ENCODE peak calls at places on chromosomes 7 and 10, in four cellular contexts. D is MM.1S; H is brain microvascular endothelial cell; C is CD8-positive, alpha-beta T cell. T is an unnamed sample.

GRCh38 chr10:124745678-124746077 is 1.5 kb upstream of the FAM53B start:
- DNase-seq in D (peak), H (peak), C (no peak), T (no peak)

GRCh38 chr10:6621536-6621935 is 41.5 kb upstream of the PRKCQ start:
- DNase-seq in D (no peak), H (peak), C (no peak), T (no peak)

GRCh38 chr7:519974-520458 is 370 bp upstream of the PDGFA start:
- DNase-seq in D (no peak), H (no peak), C (no peak), T (no peak)

GRCh38 chr10:76306859-76307258 is 875.4 kb downstream of the LRMDA start:
- DNase-seq in D (no peak), H (peak), C (no peak), T (no peak)

GRCh38 chr10:51700228-51700835 is 937 bp upstream of the CSTF2T start:
- DNase-seq in D (peak), H (peak), C (no peak), T (peak)

GRCh38 chr10:19811517-19811916 is 4.7 kb upstream of the PLXDC2 start:
- DNase-seq in D (peak), H (peak), C (no peak), T (no peak)

GRCh38 chr7:129502708-129503685 is 666 bp downstream of the SMKR1 start:
- DNase-seq in D (peak), H (no peak), C (no peak), T (peak)

GRCh38 chr7:158252081-158252836 is 335.4 kb downstream of the PTPRN2 start:
- DNase-seq in D (no peak), H (no peak), C (no peak), T (no peak)

GRCh38 chr10:103542764-103543616 is 49.5 kb downstream of the NEURL1 start:
- DNase-seq in D (peak), H (peak), C (no peak), T (peak)

GRCh38 chr7:29236071-29236580 is 41.6 kb downstream of the CHN2 start:
- DNase-seq in D (no peak), H (no peak), C (no peak), T (no peak)

GRCh38 chr7:87128883-87129282 is 23.4 kb upstream of the DMTF1 start:
- DNase-seq in D (no peak), H (no peak), C (no peak), T (no peak)

GRCh38 chr10:52484426-52485065 is 170.5 kb downstream of the DKK1 start:
- DNase-seq in D (no peak), H (no peak), C (no peak), T (no peak)

GRCh38 chr7:126780993-126781392 is 471.7 kb downstream of the GRM8 start:
- DNase-seq in D (peak), H (no peak), C (no peak), T (no peak)

GRCh38 chr7:69430502-69431145 is 167.7 kb upstream of the AUTS2 start:
- DNase-seq in D (no peak), H (no peak), C (no peak), T (no peak)

GRCh38 chr10:65968871-65969270 is 957.0 kb upstream of the LRRTM3 start:
- DNase-seq in D (peak), H (no peak), C (no peak), T (no peak)

GRCh38 chr7:140008755-140009610 is 53.8 kb downstream of the PARP12 start:
- DNase-seq in D (no peak), H (no peak), C (no peak), T (no peak)

GRCh38 chr7:105369944-105370343 is 18.8 kb downstream of the SRPK2 start:
- DNase-seq in D (no peak), H (no peak), C (no peak), T (no peak)

GRCh38 chr10:24603333-24603732 is 120.4 kb downstream of the ARHGAP21 start:
- DNase-seq in D (no peak), H (peak), C (no peak), T (no peak)

GRCh38 chr10:50794490-50794889 is 54.8 kb downstream of the ASAH2B start:
- DNase-seq in D (no peak), H (no peak), C (no peak), T (no peak)

GRCh38 chr10:71661060-71661622 is 58.4 kb downstream of the C10orf105 start:
- DNase-seq in D (no peak), H (no peak), C (no peak), T (no peak)

GRCh38 chr7:151453326-151453791 is 13.4 kb upstream of the CRYGN start:
- DNase-seq in D (no peak), H (no peak), C (no peak), T (peak)

GRCh38 chr7:52659178-52659577 is 376.3 kb upstream of the POM121L12 start:
- DNase-seq in D (no peak), H (no peak), C (no peak), T (no peak)

GRCh38 chr7:16026253-16027020 is 340.0 kb upstream of the MEOX2 start:
- DNase-seq in D (no peak), H (peak), C (no peak), T (no peak)

GRCh38 chr7:153772966-153773365 is 279.2 kb upstream of the DPP6 start:
- DNase-seq in D (peak), H (no peak), C (no peak), T (no peak)

GRCh38 chr7:147485660-147486210 is 1104.8 kb upstream of the C7orf33 start:
- DNase-seq in D (no peak), H (no peak), C (no peak), T (no peak)

GRCh38 chr7:74454059-74454947 is 597 bp downstream of the GTF2IRD1 start:
- DNase-seq in D (no peak), H (no peak), C (no peak), T (no peak)

GRCh38 chr7:48526375-48526732 is 355.1 kb downstream of the ABCA13 start:
- DNase-seq in D (no peak), H (no peak), C (no peak), T (no peak)

GRCh38 chr10:124423813-124424212 is 5.1 kb upstream of the OAT start:
- DNase-seq in D (no peak), H (no peak), C (no peak), T (no peak)

GRCh38 chr10:63633677-63634487 is 112.7 kb downstream of the REEP3 start:
- DNase-seq in D (no peak), H (peak), C (no peak), T (no peak)

GRCh38 chr10:114307731-114308130 is 68.7 kb downstream of the VWA2 start:
- DNase-seq in D (no peak), H (no peak), C (no peak), T (no peak)

GRCh38 chr7:68730871-68731403 is 867.3 kb upstream of the AUTS2 start:
- DNase-seq in D (no peak), H (no peak), C (no peak), T (no peak)

GRCh38 chr10:97050205-97050745 is 135.5 kb downstream of the SLIT1 start:
- DNase-seq in D (no peak), H (no peak), C (no peak), T (no peak)

GRCh38 chr10:48794074-48794473 is 109.4 kb downstream of the WDFY4 start:
- DNase-seq in D (no peak), H (no peak), C (no peak), T (no peak)

GRCh38 chr10:1120146-1120695 is 64.0 kb downstream of the WDR37 start:
- DNase-seq in D (no peak), H (no peak), C (no peak), T (no peak)

GRCh38 chr10:6195891-6196290 is 6.8 kb upstream of the PFKFB3 start:
- DNase-seq in D (no peak), H (no peak), C (no peak), T (no peak)

GRCh38 chr10:102782698-102783540 is 39.2 kb downstream of the WBP1L start:
- DNase-seq in D (no peak), H (peak), C (no peak), T (no peak)

GRCh38 chr10:101438881-101439391 is 85.0 kb downstream of the BTRC start:
- DNase-seq in D (no peak), H (no peak), C (no peak), T (no peak)

GRCh38 chr7:3725660-3726059 is 424.6 kb downstream of the SDK1 start:
- DNase-seq in D (no peak), H (no peak), C (no peak), T (no peak)

GRCh38 chr10:21517134-21517982 is 8.1 kb downstream of the SKIDA1 start:
- DNase-seq in D (peak), H (no peak), C (no peak), T (peak)
- H3K27ac ChIP-seq in D (no peak), H (peak), C (no peak), T (no peak)

DNA sequence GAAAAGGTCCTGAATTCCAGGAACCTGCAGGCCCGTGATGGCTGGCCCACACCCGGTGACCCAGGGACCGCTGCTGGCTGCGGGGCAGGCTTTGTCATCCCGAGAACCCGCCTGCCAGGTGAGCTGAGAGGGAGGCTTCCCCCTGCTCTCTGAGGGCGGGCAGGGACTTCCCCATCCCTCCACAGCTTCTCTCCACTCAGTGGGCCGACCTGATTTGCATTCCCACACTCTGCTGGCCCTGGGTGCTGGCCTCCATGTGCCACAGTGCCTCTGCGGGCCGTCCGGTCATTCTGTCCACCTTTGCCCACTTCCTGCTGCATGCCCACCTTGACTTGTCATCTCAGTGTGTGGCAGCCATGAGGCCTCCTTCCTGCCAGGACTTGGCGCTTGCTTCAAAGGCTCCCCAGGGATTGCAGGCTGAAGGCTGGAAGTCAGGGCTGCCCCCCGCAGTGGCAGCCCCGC is 35.3 kb downstream of the PALD1 start:
- DNase-seq in D (peak), H (no peak), C (no peak), T (no peak)
- H3K4me3 ChIP-seq in D (no peak), H (no peak), C (no peak), T (no peak)

DNA sequence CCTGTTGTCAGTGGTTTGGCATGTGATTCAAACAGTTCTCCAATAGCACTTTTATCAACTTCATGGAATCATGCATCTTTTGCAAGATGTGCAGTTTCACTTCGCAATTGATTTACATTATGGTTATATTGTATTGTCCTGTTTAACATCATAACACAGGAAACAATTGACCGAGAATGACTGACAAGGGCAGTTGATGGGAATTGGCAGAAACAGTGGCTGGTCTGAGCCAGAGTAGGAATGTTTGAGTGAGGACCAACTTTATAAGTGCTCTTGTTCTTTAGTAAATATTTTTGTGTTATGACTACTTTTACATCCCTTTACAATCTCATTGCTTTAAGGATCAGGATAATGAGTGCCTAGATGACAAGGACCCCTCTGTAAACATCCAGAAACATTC is 2.2 kb downstream of the KLHL7 start:
- DNase-seq in D (no peak), H (no peak), C (no peak), T (no peak)
- H3K27ac ChIP-seq in D (no peak), H (no peak), C (no peak), T (no peak)

DNA sequence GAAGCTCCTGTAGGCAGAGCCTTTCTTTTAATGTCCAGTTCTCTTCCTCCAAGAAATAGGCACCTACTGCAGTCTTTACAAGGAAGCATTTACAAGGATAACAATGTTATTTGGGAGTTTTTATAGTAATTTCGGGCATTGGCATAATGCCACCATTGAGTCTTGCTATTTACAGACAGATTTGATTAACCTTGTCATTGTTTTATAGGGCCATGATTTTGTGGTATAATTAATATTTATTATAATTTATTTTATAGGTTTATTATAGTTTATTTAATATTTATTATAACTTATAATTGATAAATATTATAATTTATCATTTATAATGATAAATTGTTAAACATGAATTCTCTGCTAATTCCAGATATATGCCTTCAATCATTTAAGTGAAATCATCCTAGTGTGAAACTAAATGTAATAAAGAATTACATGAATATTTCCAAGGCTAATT is 573 bp upstream of the POT1 start:
- DNase-seq in D (no peak), H (no peak), C (no peak), T (no peak)
- H3K4me3 ChIP-seq in D (peak), H (peak), C (peak), T (peak)

DNA sequence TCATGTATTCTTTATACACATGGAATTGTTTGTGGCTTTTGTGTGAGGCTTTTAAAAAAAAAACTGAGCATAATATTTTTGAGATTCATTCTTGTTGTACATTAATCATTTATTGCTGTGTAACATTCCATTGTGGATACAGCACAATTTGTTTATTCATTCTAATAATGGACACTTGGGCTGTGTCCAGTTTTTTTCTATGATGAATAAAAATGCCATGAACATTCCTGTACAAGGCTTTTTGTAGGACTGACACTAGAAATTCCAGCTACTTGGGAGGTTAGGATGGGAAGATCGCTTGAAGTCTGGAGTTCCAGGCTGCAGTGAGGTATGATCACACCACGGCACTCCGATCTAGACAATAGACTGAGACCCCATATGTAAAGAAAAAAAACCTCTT is 254.3 kb upstream of the CACNA2D1 start:
- DNase-seq in D (no peak), H (no peak), C (no peak), T (no peak)
- H3K27ac ChIP-seq in D (no peak), H (no peak), C (no peak), T (no peak)

GRCh38 chr7:44847509-44847919 is 373 bp downstream of the H2AZ2 start:
- DNase-seq in D (peak), H (peak), C (peak), T (peak)

GRCh38 chr7:44849277-44850210 is 1.7 kb upstream of the H2AZ2 start:
- DNase-seq in D (no peak), H (no peak), C (no peak), T (no peak)

GRCh38 chr7:44847920-44848634 is at the start of gene H2AZ2:
- DNase-seq in D (peak), H (peak), C (peak), T (peak)

GRCh38 chr7:44846816-44847508 is 925 bp downstream of the H2AZ2 start:
- DNase-seq in D (no peak), H (no peak), C (no peak), T (no peak)

DNA sequence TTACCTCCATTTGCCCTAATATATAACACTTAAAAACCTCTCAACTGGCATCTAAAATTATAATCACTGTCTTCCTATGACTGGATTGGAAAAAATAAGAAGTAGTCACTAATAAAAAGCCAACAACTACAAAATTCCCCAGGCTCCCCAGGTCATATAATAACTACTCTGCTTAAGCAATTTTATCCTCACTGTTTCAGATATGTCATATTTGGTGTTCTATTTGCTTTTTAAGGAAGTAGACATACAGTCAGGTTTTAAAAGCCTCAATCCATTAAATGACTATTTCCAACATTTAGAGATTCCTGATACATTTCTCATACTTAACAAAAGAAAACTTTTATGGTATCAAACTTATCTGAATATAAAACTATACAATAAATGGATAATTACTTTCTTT is 2.4 kb downstream of the H2AZ2 start:
- DNase-seq in D (no peak), H (no peak), C (no peak), T (no peak)
- H3K4me3 ChIP-seq in D (peak), H (no peak), C (no peak), T (no peak)

DNA sequence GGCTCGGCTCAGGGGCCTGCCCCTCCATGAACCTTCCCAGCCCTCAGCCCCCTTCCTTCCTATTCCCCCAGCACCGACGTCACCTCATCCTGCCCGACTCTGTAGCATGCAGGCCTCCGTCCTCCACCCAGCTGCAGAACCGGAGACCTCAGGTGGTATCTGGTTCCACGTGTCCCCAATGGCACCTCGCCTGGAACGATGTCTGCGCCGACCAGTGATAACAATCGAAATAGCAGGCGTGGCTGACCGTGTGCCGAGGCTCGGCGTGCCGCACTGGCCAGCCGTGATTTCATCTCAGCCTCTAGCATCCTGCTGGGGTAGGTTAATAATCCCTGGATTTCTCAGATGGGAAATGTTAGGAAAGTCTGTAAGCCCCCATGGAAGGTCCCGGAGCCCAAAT is 171.7 kb downstream of the CUX1 start:
- DNase-seq in D (no peak), H (no peak), C (no peak), T (no peak)
- H3K27ac ChIP-seq in D (no peak), H (no peak), C (no peak), T (no peak)

GRCh38 chr7:113086928-113087277 is 276 bp upstream of the GPR85 start:
- DNase-seq in D (no peak), H (no peak), C (no peak), T (no peak)

GRCh38 chr7:113087278-113087998 is 811 bp upstream of the GPR85 start:
- DNase-seq in D (no peak), H (peak), C (no peak), T (no peak)

GRCh38 chr7:113085781-113086390 is 741 bp downstream of the GPR85 start:
- DNase-seq in D (no peak), H (no peak), C (no peak), T (no peak)

GRCh38 chr7:113084499-113085172 is 2.0 kb downstream of the GPR85 start:
- DNase-seq in D (no peak), H (no peak), C (no peak), T (no peak)

DNA sequence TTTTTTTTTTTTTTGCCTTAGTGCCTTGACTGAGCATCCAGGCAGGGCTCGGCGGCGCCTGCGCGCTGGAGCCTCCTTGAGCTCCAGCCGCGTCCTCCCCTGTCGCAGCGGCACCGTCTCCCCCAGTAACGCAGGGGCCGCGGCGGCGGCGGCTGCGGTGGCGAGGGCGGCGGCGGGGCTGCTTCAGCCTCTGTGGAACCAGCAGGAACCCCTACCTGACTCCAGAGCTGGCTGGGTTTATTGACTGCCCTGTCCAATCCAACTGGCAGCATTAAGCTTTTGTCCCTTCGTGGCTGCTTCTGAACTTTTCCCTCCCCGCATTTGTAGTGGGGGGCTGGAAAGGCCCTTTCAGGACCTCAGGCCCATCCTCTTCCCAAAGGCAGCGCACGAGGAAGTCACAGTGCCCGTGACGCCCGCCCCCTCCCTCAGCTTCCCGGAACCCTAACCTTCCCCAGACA is at the start of gene GPR85:
- DNase-seq in D (no peak), H (peak), C (no peak), T (peak)
- H3K4me3 ChIP-seq in D (no peak), H (peak), C (no peak), T (no peak)

DNA sequence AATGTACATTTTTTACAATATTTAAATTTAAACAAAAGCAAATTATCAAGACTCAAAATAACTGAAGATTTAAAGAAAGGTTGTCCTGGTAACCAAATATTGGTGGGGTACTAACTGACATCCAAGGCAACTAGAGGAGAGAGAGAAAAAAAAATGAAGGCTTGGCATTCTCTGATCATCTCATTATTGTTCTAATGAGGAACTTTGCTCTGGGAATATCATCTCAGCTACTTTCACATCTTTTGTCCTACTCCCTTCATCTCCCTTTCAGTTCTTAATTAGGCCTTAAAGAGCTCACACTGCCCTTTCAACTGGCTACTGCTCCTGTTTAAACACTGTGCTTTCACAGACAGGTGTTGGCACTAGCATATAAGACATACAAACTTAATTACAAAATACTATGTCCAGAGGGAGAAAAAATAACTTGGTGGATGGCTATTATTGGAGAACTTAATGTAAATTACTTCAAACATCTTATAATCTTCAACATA is 33.6 kb downstream of the RAB11FIP2 start:
- DNase-seq in D (peak), H (no peak), C (no peak), T (no peak)
- H3K27ac ChIP-seq in D (no peak), H (no peak), C (no peak), T (no peak)